ENCODE peak calls at places on chromosome 16, in seven cellular contexts. R, D, V, M, F, W and J are unnamed samples.

GRCh38 chr16:22962905-22963304 is 148.9 kb downstream of the HS3ST2 start:
- DNase-seq in R (no peak), D (no peak), V (no peak), M (no peak), F (no peak), W (no peak), J (no peak)

GRCh38 chr16:3935921-3936320 is 55.4 kb upstream of the CREBBP start:
- DNase-seq in R (no peak), D (no peak), V (no peak), M (no peak), F (no peak), W (no peak), J (no peak)

GRCh38 chr16:88014954-88015805 is 63.9 kb downstream of the BANP start:
- DNase-seq in R (no peak), D (no peak), V (no peak), M (no peak), F (no peak), W (no peak), J (no peak)

GRCh38 chr16:78106659-78107058 is 7.2 kb downstream of the WWOX start:
- DNase-seq in R (no peak), D (no peak), V (no peak), M (no peak), F (no peak), W (no peak), J (no peak)

GRCh38 chr16:20383106-20384029 is 21.2 kb downstream of the PDILT start:
- DNase-seq in R (peak), D (peak), V (peak), M (peak), F (peak), W (peak), J (peak)

GRCh38 chr16:50273888-50274770 is 7.8 kb downstream of the ADCY7 start:
- DNase-seq in R (peak), D (no peak), V (no peak), M (no peak), F (no peak), W (no peak), J (no peak)

GRCh38 chr16:79870016-79870886 is 269.7 kb upstream of the MAF start:
- DNase-seq in R (no peak), D (no peak), V (no peak), M (no peak), F (no peak), W (no peak), J (no peak)

GRCh38 chr16:15542261-15542660 is 100.7 kb downstream of the MARF1 start:
- DNase-seq in R (no peak), D (no peak), V (no peak), M (no peak), F (no peak), W (no peak), J (no peak)

GRCh38 chr16:28494141-28494851 is at the start of gene APOBR:
- DNase-seq in R (no peak), D (no peak), V (peak), M (no peak), F (no peak), W (no peak), J (no peak)

GRCh38 chr16:30930160-30930571 is 6.8 kb downstream of the FBXL19 start:
- DNase-seq in R (peak), D (no peak), V (no peak), M (no peak), F (no peak), W (no peak), J (no peak)

GRCh38 chr16:73152731-73153130 is 104.8 kb upstream of the ZFHX3 start:
- DNase-seq in R (no peak), D (no peak), V (no peak), M (no peak), F (no peak), W (peak), J (peak)

GRCh38 chr16:4315185-4316102 is at the start of gene GLIS2:
- DNase-seq in R (peak), D (peak), V (peak), M (peak), F (peak), W (peak), J (peak)

GRCh38 chr16:12617401-12617819 is 186.3 kb downstream of the CPPED1 start:
- DNase-seq in R (no peak), D (no peak), V (no peak), M (no peak), F (no peak), W (no peak), J (no peak)

GRCh38 chr16:65122724-65122973 is 786 bp upstream of the CDH11 start:
- DNase-seq in R (no peak), D (no peak), V (no peak), M (no peak), F (no peak), W (no peak), J (no peak)

GRCh38 chr16:7745321-7745720 is 412.7 kb downstream of the RBFOX1 start:
- DNase-seq in R (no peak), D (no peak), V (no peak), M (no peak), F (no peak), W (no peak), J (no peak)

GRCh38 chr16:89244754-89245153 is 27.3 kb downstream of the ZNF778 start:
- DNase-seq in R (no peak), D (no peak), V (no peak), M (no peak), F (no peak), W (no peak), J (no peak)

GRCh38 chr16:82621796-82622195 is 5.0 kb upstream of the CDH13 start:
- DNase-seq in R (no peak), D (no peak), V (no peak), M (no peak), F (no peak), W (no peak), J (no peak)

GRCh38 chr16:24309222-24309905 is 53.2 kb downstream of the CACNG3 start:
- DNase-seq in R (peak), D (peak), V (peak), M (peak), F (no peak), W (no peak), J (no peak)

GRCh38 chr16:55120408-55120807 is 189.7 kb downstream of the IRX5 start:
- DNase-seq in R (no peak), D (peak), V (no peak), M (no peak), F (peak), W (no peak), J (peak)

GRCh38 chr16:9033125-9033830 is 58.2 kb upstream of the HAPSTR1 start:
- DNase-seq in R (no peak), D (peak), V (peak), M (peak), F (no peak), W (peak), J (peak)

DNA sequence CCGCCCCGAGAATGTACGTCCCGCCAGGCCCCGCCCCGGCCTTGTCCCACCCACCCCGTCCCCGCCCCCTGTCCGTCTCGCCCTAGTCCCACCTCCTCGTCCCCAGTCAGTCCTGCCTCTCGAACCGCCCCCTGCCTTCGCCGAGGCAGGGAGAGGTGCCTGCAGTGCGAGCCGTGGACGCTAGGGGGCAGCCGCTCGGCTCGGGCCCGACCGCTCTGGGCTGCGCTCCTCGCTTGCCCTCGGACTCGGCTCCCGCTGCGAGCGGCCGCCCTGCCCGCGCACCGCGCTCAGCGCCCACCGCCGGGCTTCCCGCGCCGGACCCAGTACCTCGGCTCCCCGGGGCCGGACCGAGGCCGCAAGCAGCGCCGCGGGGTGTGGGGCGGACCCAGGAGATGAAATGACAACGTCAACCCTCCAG is at the start of gene VPS4A:
- DNase-seq in R (peak), D (peak), V (peak), M (peak), F (peak), W (peak), J (peak)
- TF ChIP-seq CTCF in R (peak), D (peak), V (peak), M (peak), F (peak), W (peak), J (peak)

GRCh38 chr16:1106659-1107058 is 10.6 kb upstream of the C1QTNF8 start:
- DNase-seq in R (no peak), D (no peak), V (no peak), M (no peak), F (no peak), W (no peak), J (no peak)
- TF ChIP-seq CTCF in R (no peak), D (no peak), V (no peak), M (no peak), F (no peak), W (no peak), J (no peak)

GRCh38 chr16:84746875-84747274 is 47.1 kb downstream of the USP10 start:
- DNase-seq in R (no peak), D (no peak), V (no peak), M (no peak), F (no peak), W (no peak), J (no peak)
- TF ChIP-seq CTCF in R (no peak), D (peak), V (no peak), M (peak), F (peak), W (peak), J (peak)

GRCh38 chr16:583815-584591 is 5.9 kb upstream of the RAB40C start:
- DNase-seq in R (peak), D (no peak), V (no peak), M (no peak), F (no peak), W (no peak), J (no peak)

GRCh38 chr16:586047-586644 is 3.7 kb upstream of the RAB40C start:
- DNase-seq in R (peak), D (no peak), V (no peak), M (peak), F (no peak), W (no peak), J (no peak)

GRCh38 chr16:583470-583814 is 6.4 kb upstream of the RAB40C start:
- DNase-seq in R (no peak), D (no peak), V (no peak), M (no peak), F (no peak), W (no peak), J (no peak)

GRCh38 chr16:586645-587590 is 2.9 kb upstream of the RAB40C start:
- DNase-seq in R (peak), D (no peak), V (no peak), M (no peak), F (no peak), W (no peak), J (no peak)

DNA sequence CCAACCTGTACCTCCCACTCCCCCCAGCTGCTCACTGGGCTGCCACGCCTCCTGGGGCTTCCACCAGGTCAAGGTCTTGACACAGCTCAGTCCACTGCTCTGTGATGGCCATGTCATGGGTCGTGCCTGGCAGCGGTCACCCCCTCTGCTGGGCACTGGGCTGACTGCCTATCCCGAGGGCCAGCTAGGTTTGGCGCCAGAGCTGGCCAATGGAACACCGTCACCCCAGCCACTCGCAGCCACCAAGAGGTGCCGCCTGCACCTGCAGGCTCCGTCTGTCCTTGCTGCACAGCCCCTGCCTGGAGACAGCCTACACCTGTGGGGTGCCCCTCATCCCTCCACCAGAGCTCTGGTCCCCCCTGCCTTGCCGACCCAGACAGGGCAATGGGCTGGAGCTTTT is 4.5 kb upstream of the RAB40C start:
- DNase-seq in R (peak), D (no peak), V (peak), M (no peak), F (no peak), W (no peak), J (no peak)
- TF ChIP-seq CTCF in R (no peak), D (no peak), V (no peak), M (no peak), F (no peak), W (no peak), J (no peak)

DNA sequence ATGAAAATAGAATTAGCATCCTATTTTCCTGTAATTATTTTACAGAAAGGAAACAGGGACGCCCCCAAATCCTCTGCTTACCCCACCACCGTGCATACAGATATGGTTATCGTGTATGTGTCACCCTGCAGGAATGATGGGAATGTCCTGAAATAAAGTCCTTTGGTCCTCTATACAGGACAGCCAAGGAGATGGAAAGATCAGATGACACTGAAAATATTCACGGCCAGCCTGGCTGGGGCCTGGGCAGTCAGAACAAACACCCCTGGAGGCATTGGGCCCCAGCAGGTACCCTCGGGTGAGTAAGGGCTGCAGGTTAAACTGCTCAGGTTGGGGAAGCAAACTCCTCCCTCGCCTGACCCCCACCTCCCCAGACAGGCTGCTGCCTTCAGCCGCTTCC is 368.0 kb downstream of the FOXL1 start:
- DNase-seq in R (no peak), D (no peak), V (no peak), M (no peak), F (no peak), W (no peak), J (no peak)
- TF ChIP-seq CTCF in R (no peak), D (no peak), V (no peak), M (no peak), F (no peak), W (no peak), J (no peak)

GRCh38 chr16:69143116-69143515 is 10.7 kb downstream of the UTP4 start:
- DNase-seq in R (no peak), D (no peak), V (no peak), M (no peak), F (no peak), W (no peak), J (no peak)
- TF ChIP-seq CTCF in R (no peak), D (peak), V (no peak), M (no peak), F (no peak), W (no peak), J (peak)

GRCh38 chr16:27426423-27427408 is 24.7 kb downstream of the IL21R start:
- DNase-seq in R (no peak), D (peak), V (peak), M (peak), F (peak), W (no peak), J (peak)

GRCh38 chr16:27427538-27427937 is 25.6 kb downstream of the IL21R start:
- DNase-seq in R (no peak), D (no peak), V (no peak), M (no peak), F (no peak), W (no peak), J (no peak)

GRCh38 chr16:27429981-27430441 is 28.0 kb downstream of the IL21R start:
- DNase-seq in R (no peak), D (no peak), V (no peak), M (no peak), F (no peak), W (no peak), J (no peak)

GRCh38 chr16:27429330-27429871 is 27.4 kb downstream of the IL21R start:
- DNase-seq in R (no peak), D (no peak), V (no peak), M (no peak), F (no peak), W (no peak), J (no peak)

GRCh38 chr16:27428035-27428785 is 26.2 kb downstream of the IL21R start:
- DNase-seq in R (no peak), D (no peak), V (no peak), M (no peak), F (no peak), W (no peak), J (no peak)
- TF ChIP-seq CTCF in R (no peak), D (peak), V (no peak), M (peak), F (no peak), W (no peak), J (peak)

GRCh38 chr16:19331794-19332193 is 46.3 kb downstream of the CLEC19A start:
- DNase-seq in R (no peak), D (no peak), V (no peak), M (no peak), F (no peak), W (no peak), J (no peak)

GRCh38 chr16:19328364-19328763 is 42.8 kb downstream of the CLEC19A start:
- DNase-seq in R (no peak), D (no peak), V (no peak), M (no peak), F (no peak), W (no peak), J (no peak)

GRCh38 chr16:19329932-19330331 is 44.4 kb downstream of the CLEC19A start:
- DNase-seq in R (no peak), D (peak), V (no peak), M (peak), F (no peak), W (no peak), J (no peak)

DNA sequence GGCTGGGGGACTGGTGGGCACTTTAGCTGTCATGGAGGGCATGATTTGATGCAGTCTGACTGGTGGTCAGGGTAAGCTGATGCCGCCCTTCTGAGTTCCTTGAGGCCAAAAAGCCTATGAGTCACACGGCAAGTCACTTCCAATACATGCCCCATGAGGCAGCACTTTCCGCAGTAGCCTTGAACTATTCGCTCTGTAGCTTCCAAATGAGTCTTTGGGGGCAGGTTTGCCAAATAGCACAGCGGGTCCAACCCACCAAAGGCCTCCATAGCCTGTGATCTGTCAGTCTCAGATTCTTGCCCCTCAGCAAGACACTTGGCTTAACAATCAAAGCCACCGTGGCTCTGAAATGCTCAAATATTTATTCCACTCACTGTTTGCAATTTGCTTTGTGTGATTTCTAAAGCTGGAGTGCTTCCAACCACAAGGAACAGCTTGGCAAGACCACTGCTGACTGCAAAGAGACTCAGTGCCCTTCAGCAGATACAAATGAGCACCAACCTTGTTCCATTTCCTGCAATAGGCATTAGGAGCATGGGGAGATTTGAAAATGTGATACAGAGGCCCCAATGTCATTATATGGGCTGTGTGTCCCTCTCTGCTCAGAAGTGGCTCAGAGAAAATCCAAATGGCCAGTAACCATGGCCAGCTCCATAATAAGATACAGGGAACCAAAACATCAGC is 45.4 kb downstream of the CLEC19A start:
- DNase-seq in R (no peak), D (peak), V (no peak), M (peak), F (no peak), W (no peak), J (no peak)
- TF ChIP-seq CTCF in R (no peak), D (no peak), V (no peak), M (no peak), F (no peak), W (no peak), J (no peak)